ENCODE peak calls at places on chromosomes 11 and 22, in five cellular contexts. S is adipocyte, D is left lung, M is spleen, G is mucosa of descending colon. A is an unnamed sample.

GRCh38 chr11:129352627-129353026 is 23.0 kb upstream of the BARX2 start:
- DNase-seq in S (no peak), D (no peak), M (no peak), G (no peak), A (no peak)

GRCh38 chr11:123273616-123274015 is 78.6 kb upstream of the CLMP start:
- DNase-seq in S (no peak), D (no peak), M (no peak), G (no peak), A (no peak)

GRCh38 chr11:33618956-33619355 is 81.7 kb downstream of the C11orf91 start:
- DNase-seq in S (no peak), D (no peak), M (no peak), G (no peak), A (no peak)

GRCh38 chr22:48070760-48071159 is 1308.3 kb downstream of the TBC1D22A start:
- DNase-seq in S (no peak), D (no peak), M (no peak), G (no peak), A (no peak)

GRCh38 chr22:37239336-37240239 is 4.5 kb downstream of the RAC2 start:
- DNase-seq in S (no peak), D (peak), M (peak), G (no peak), A (no peak)

GRCh38 chr11:45089251-45089650 is 57.2 kb upstream of the PRDM11 start:
- DNase-seq in S (peak), D (peak), M (no peak), G (peak), A (peak)

GRCh38 chr11:7595016-7595869 is 78.1 kb downstream of the CYB5R2 start:
- DNase-seq in S (peak), D (no peak), M (no peak), G (no peak), A (no peak)

GRCh38 chr11:111086058-111086457 is 159.5 kb upstream of the POU2AF2 start:
- DNase-seq in S (no peak), D (no peak), M (no peak), G (no peak), A (no peak)

GRCh38 chr22:21937821-21938070 is 14.9 kb downstream of the PPM1F start:
- DNase-seq in S (peak), D (no peak), M (no peak), G (no peak), A (no peak)

GRCh38 chr11:33063326-33063775 is 24.0 kb downstream of the TCP11L1 start:
- DNase-seq in S (peak), D (no peak), M (no peak), G (no peak), A (no peak)

GRCh38 chr11:58832246-58832645 is 12.3 kb downstream of the GLYATL2 start:
- DNase-seq in S (no peak), D (no peak), M (no peak), G (no peak), A (no peak)

GRCh38 chr11:66026017-66026529 is at the start of gene CATSPER1:
- DNase-seq in S (no peak), D (no peak), M (no peak), G (no peak), A (no peak)

GRCh38 chr11:27217948-27218410 is 145.0 kb downstream of the CCDC34 start:
- DNase-seq in S (peak), D (no peak), M (no peak), G (no peak), A (peak)

GRCh38 chr22:45263790-45264269 is 20.9 kb upstream of the UPK3A start:
- DNase-seq in S (peak), D (peak), M (peak), G (no peak), A (peak)

GRCh38 chr22:32754413-32755041 is 47.0 kb upstream of the TIMP3 start:
- DNase-seq in S (peak), D (no peak), M (no peak), G (no peak), A (no peak)

GRCh38 chr11:2536440-2536989 is 91.7 kb downstream of the KCNQ1 start:
- DNase-seq in S (no peak), D (peak), M (peak), G (peak), A (no peak)

GRCh38 chr22:37303821-37304274 is 21.5 kb downstream of the CYTH4 start:
- DNase-seq in S (peak), D (peak), M (no peak), G (no peak), A (peak)

GRCh38 chr11:64763804-64764611 is 4.2 kb upstream of the PYGM start:
- DNase-seq in S (no peak), D (peak), M (peak), G (peak), A (no peak)

GRCh38 chr22:41021039-41021654 is 70.0 kb downstream of the RBX1 start:
- DNase-seq in S (no peak), D (peak), M (peak), G (peak), A (peak)

GRCh38 chr11:95076416-95076815 is 9.7 kb downstream of the SRSF8 start:
- DNase-seq in S (peak), D (no peak), M (no peak), G (no peak), A (peak)

GRCh38 chr22:24969588-24970301 is 17.2 kb downstream of the KIAA1671 start:
- DNase-seq in S (peak), D (no peak), M (no peak), G (no peak), A (peak)

GRCh38 chr22:35617137-35617755 is at the start of gene MB:
- DNase-seq in S (no peak), D (no peak), M (no peak), G (no peak), A (no peak)

GRCh38 chr11:119907122-119907933 is 178.3 kb upstream of the NECTIN1 start:
- DNase-seq in S (no peak), D (peak), M (peak), G (peak), A (peak)

GRCh38 chr22:41825376-41825775 is 7.5 kb upstream of the SREBF2 start:
- DNase-seq in S (peak), D (no peak), M (no peak), G (no peak), A (no peak)

GRCh38 chr11:118911113-118911879 is 14.4 kb downstream of the BCL9L start:
- DNase-seq in S (peak), D (no peak), M (peak), G (peak), A (peak)

GRCh38 chr11:16758382-16759024 is 20.1 kb downstream of the C11orf58 start:
- DNase-seq in S (no peak), D (no peak), M (no peak), G (no peak), A (no peak)

GRCh38 chr11:86804871-86805415 is 4.6 kb downstream of the PRSS23 start:
- DNase-seq in S (no peak), D (no peak), M (no peak), G (no peak), A (no peak)

GRCh38 chr11:19418221-19418620 is 177.5 kb upstream of the E2F8 start:
- DNase-seq in S (no peak), D (no peak), M (no peak), G (no peak), A (no peak)

GRCh38 chr11:19422257-19422656 is 181.5 kb upstream of the E2F8 start:
- DNase-seq in S (no peak), D (no peak), M (no peak), G (no peak), A (no peak)

GRCh38 chr11:19419813-19420212 is 179.1 kb upstream of the E2F8 start:
- DNase-seq in S (peak), D (no peak), M (no peak), G (no peak), A (no peak)

GRCh38 chr11:19421134-19421533 is 180.4 kb upstream of the E2F8 start:
- DNase-seq in S (no peak), D (no peak), M (no peak), G (no peak), A (no peak)

GRCh38 chr11:19419021-19419750 is 178.4 kb upstream of the E2F8 start:
- DNase-seq in S (peak), D (no peak), M (no peak), G (no peak), A (no peak)
- H3K4me3 ChIP-seq in S (peak), D (no peak), M (no peak), G (no peak), A (no peak)

DNA sequence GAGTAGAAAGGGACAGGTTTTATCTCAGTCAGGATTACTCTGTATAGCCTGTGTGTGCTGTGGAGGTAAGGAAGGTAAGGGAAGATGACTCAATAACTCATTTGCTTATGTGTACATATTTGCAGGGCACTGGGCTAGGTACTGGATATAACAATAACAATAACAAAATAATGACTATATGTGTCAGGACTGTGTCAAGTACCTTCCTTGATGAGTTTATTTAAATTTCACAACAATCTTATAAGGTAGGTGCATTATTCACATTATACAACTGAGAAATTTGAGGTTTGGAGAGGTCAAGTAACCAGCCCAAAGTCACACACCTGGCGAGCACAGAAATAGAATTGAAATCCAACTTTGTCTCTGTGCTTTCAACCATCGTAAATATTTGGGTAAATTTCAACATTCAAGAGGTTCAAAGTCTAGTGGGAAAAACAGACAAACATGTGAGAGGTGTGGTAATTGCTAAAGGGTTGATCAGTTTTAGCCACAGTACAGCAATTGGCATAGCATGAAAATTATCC is 131.8 kb downstream of the APIP start:
- DNase-seq in S (no peak), D (no peak), M (no peak), G (no peak), A (no peak)
- H3K4me3 ChIP-seq in S (no peak), D (no peak), M (no peak), G (no peak), A (no peak)

GRCh38 chr11:34623463-34623862 is 2.6 kb downstream of the EHF start:
- DNase-seq in S (no peak), D (no peak), M (no peak), G (no peak), A (no peak)
- H3K4me3 ChIP-seq in S (no peak), D (no peak), M (no peak), G (peak), A (no peak)

GRCh38 chr22:38756631-38757463 is 1.0 kb upstream of the SUN2 start:
- DNase-seq in S (no peak), D (peak), M (peak), G (no peak), A (no peak)
- H3K4me3 ChIP-seq in S (peak), D (peak), M (peak), G (no peak), A (peak)

DNA sequence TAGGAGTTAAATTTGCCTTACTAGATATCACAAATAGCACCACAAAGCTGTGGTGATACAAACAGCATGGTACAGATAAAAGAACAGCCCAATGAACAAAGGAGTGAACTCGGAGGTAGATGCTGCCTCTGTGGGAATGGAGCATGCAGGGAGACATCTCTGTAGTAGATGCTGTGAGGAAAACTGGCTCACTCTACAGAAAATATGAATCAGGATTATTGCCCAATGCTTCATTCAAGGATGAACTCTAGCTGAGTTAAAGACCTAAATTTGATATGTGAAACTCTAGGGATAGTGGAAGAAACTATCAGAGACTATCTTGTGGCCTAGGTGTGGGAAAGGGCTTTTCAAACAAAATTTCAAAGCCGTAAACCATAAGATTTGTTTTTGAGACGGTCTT is 15.3 kb upstream of the CAPN5 start:
- DNase-seq in S (peak), D (no peak), M (no peak), G (no peak), A (no peak)
- H3K4me3 ChIP-seq in S (no peak), D (no peak), M (no peak), G (no peak), A (no peak)

GRCh38 chr11:70454197-70454767 is 56.0 kb downstream of the CTTN start:
- DNase-seq in S (no peak), D (no peak), M (peak), G (no peak), A (no peak)

GRCh38 chr11:70456921-70457532 is 58.7 kb downstream of the CTTN start:
- DNase-seq in S (peak), D (no peak), M (no peak), G (no peak), A (no peak)

GRCh38 chr11:70460959-70461358 is 62.6 kb downstream of the CTTN start:
- DNase-seq in S (no peak), D (no peak), M (no peak), G (no peak), A (no peak)

GRCh38 chr11:70460111-70460510 is 61.8 kb downstream of the CTTN start:
- DNase-seq in S (no peak), D (no peak), M (no peak), G (no peak), A (no peak)

GRCh38 chr11:70455354-70455753 is 57.0 kb downstream of the CTTN start:
- DNase-seq in S (no peak), D (no peak), M (no peak), G (no peak), A (no peak)
- H3K4me3 ChIP-seq in S (no peak), D (no peak), M (no peak), G (no peak), A (no peak)

GRCh38 chr11:75151346-75152047 is 590 bp downstream of the SLCO2B1 start:
- DNase-seq in S (no peak), D (no peak), M (no peak), G (peak), A (peak)
- H3K4me3 ChIP-seq in S (no peak), D (peak), M (peak), G (peak), A (peak)

A was measured in body of pancreas.